ENCODE peak calls at places on chromosomes 4 and X, in nine cellular contexts. Y is foreskin keratinocyte, A is glutamatergic neuron, E is breast epithelium, U is occipital lobe, G is HEK293T, X is NCI-H2081, Q is pons, H is Karpas-422. B is an unnamed sample.

GRCh38 chr4:121788896-121789295 is 12.2 kb upstream of the EXOSC9 start:
- DNase-seq in Y (no peak), Q (no peak), H (no peak), E (no peak), G (no peak), X (no peak), U (no peak), A (no peak), B (no peak)

GRCh38 chrX:72349190-72349589 is 43.5 kb upstream of the CITED1 start:
- DNase-seq in Y (no peak), H (no peak), E (no peak), A (no peak), Q (no peak), G (no peak), X (no peak), U (no peak), B (no peak)

GRCh38 chr4:40199179-40199670 is 2.4 kb downstream of the RHOH start:
- DNase-seq in A (no peak), U (no peak), X (no peak), G (no peak), E (no peak), Q (no peak), H (peak), Y (no peak), B (peak)

GRCh38 chr4:2497931-2498330 is 29.0 kb downstream of the RNF4 start:
- DNase-seq in E (no peak), X (no peak), G (no peak), Q (peak), A (no peak), U (no peak), H (peak), Y (no peak), B (no peak)

GRCh38 chr4:83661359-83661758 is 125.5 kb downstream of the GPAT3 start:
- DNase-seq in Q (no peak), Y (no peak), E (no peak), G (no peak), H (no peak), X (no peak), A (no peak), U (no peak), B (no peak)

GRCh38 chr4:131613824-131614216 is 1535.3 kb upstream of the PCDH10 start:
- DNase-seq in Q (no peak), A (no peak), X (no peak), U (no peak), G (no peak), Y (no peak), E (no peak), H (no peak), B (no peak)

GRCh38 chr4:39124885-39125599 is 57.3 kb upstream of the WDR19 start:
- DNase-seq in E (no peak), G (no peak), Y (no peak), X (no peak), Q (no peak), U (no peak), A (no peak), H (peak), B (no peak)

GRCh38 chr4:145481164-145481941 is at the start of gene SMAD1:
- DNase-seq in E (peak), U (peak), Y (peak), A (peak), Q (peak), H (no peak), G (peak), X (peak), B (peak)

GRCh38 chrX:116204947-116205346 is 34.4 kb downstream of the AGTR2 start:
- DNase-seq in U (no peak), X (peak), Y (no peak), A (no peak), H (peak), Q (peak), E (no peak), G (peak), B (no peak)

GRCh38 chr4:183721207-183722081 is 62.4 kb downstream of the TRAPPC11 start:
- DNase-seq in H (no peak), E (no peak), Q (no peak), U (peak), Y (no peak), G (no peak), X (no peak), A (peak), B (no peak)

GRCh38 chr4:58732973-58733372 is 1622.8 kb upstream of the IGFBP7 start:
- DNase-seq in E (no peak), U (no peak), H (no peak), G (peak), Y (no peak), A (no peak), X (no peak), Q (no peak), B (no peak)

GRCh38 chr4:41448935-41449334 is 89.0 kb upstream of the LIMCH1 start:
- DNase-seq in U (no peak), A (no peak), Q (no peak), H (no peak), X (no peak), Y (no peak), G (no peak), E (no peak), B (no peak)

GRCh38 chr4:175784986-175785525 is 27.0 kb downstream of the GPM6A start:
- DNase-seq in U (no peak), Y (no peak), Q (no peak), A (no peak), H (no peak), E (no peak), G (no peak), X (no peak), B (no peak)

GRCh38 chrX:71846429-71846828 is 64.2 kb upstream of the NHSL2 start:
- DNase-seq in E (no peak), G (no peak), H (no peak), Y (no peak), Q (no peak), X (no peak), A (no peak), U (no peak), B (no peak)

GRCh38 chrX:57528670-57529255 is 63.0 kb upstream of the ZXDB start:
- DNase-seq in G (no peak), X (no peak), E (no peak), Q (no peak), A (peak), U (no peak), Y (no peak), H (peak), B (peak)

GRCh38 chrX:2474963-2475726 is 25.6 kb downstream of the DHRSX start:
- DNase-seq in A (no peak), H (no peak), Y (no peak), Q (no peak), G (no peak), E (no peak), U (no peak), X (no peak), B (no peak)

GRCh38 chrX:40189018-40189417 is 91.3 kb upstream of the BCOR start:
- DNase-seq in A (no peak), U (no peak), Q (no peak), Y (peak), H (no peak), X (no peak), E (no peak), G (no peak), B (no peak)

GRCh38 chr4:3612934-3613333 is 80.7 kb upstream of the LRPAP1 start:
- DNase-seq in U (no peak), H (no peak), E (no peak), A (no peak), Q (no peak), G (no peak), Y (no peak), X (no peak), B (no peak)

GRCh38 chrX:104254442-104255115 is at the start of gene ESX1:
- DNase-seq in H (no peak), Y (no peak), A (peak), X (no peak), G (no peak), Q (no peak), E (no peak), U (no peak), B (no peak)

GRCh38 chr4:127421418-127421817 is 211.3 kb upstream of the INTU start:
- DNase-seq in G (no peak), H (no peak), Q (no peak), U (no peak), Y (no peak), A (no peak), X (no peak), E (no peak), B (no peak)

GRCh38 chr4:87038837-87039715 is 104.3 kb downstream of the AFF1 start:
- DNase-seq in Q (peak), E (no peak), G (peak), H (no peak), A (peak), Y (peak), X (peak), U (peak), B (no peak)

GRCh38 chr4:55125763-55126541 is 557 bp upstream of the KDR start:
- DNase-seq in H (peak), A (peak), X (no peak), Y (no peak), Q (no peak), U (no peak), G (no peak), E (no peak), B (no peak)

GRCh38 chrX:150989420-150989819 is 6.3 kb downstream of the HMGB3 start:
- DNase-seq in E (no peak), A (no peak), Y (no peak), G (no peak), Q (no peak), H (no peak), X (no peak), U (no peak), B (no peak)

GRCh38 chrX:153981771-153982533 is 9.4 kb downstream of the TMEM187 start:
- DNase-seq in X (no peak), E (no peak), A (no peak), H (no peak), Y (no peak), G (no peak), U (no peak), Q (peak), B (peak)

GRCh38 chrX:139639253-139639652 is 68.7 kb downstream of the MCF2 start:
- DNase-seq in A (no peak), X (no peak), G (no peak), Q (peak), U (peak), Y (no peak), E (no peak), H (no peak), B (no peak)

GRCh38 chrX:42740456-42740855 is 37.5 kb downstream of the PPP1R2C start:
- DNase-seq in E (no peak), G (no peak), Y (no peak), H (no peak), A (no peak), U (no peak), Q (no peak), X (no peak), B (no peak)

GRCh38 chr4:76984127-76984526 is 34.6 kb downstream of the SEPTIN11 start:
- DNase-seq in Q (peak), A (no peak), X (no peak), U (no peak), G (peak), E (no peak), H (no peak), Y (no peak), B (no peak)

GRCh38 chr4:80365928-80366327 is 30.4 kb downstream of the CFAP299 start:
- DNase-seq in X (peak), E (no peak), G (peak), A (peak), H (peak), U (no peak), Y (peak), Q (peak), B (peak)

GRCh38 chrX:80430826-80431501 is 10.7 kb downstream of the TENT5D start:
- DNase-seq in H (peak), Y (no peak), U (no peak), X (no peak), Q (peak), A (no peak), E (no peak), G (peak), B (no peak)

GRCh38 chr4:140071806-140072205 is 82.2 kb downstream of the MAML3 start:
- DNase-seq in X (no peak), A (no peak), Q (no peak), G (no peak), U (no peak), H (no peak), E (no peak), Y (no peak), B (peak)

GRCh38 chr4:152273343-152273742 is 262.5 kb downstream of the FBXW7 start:
- DNase-seq in U (no peak), A (no peak), Q (no peak), H (no peak), G (no peak), E (no peak), X (no peak), Y (no peak), B (no peak)

GRCh38 chrX:12974797-12975669 is at the start of gene TMSB4X:
- DNase-seq in U (peak), E (peak), X (peak), H (peak), Y (no peak), G (peak), A (peak), Q (peak), B (peak)

GRCh38 chr4:80036949-80037348 is 36.1 kb downstream of the ANTXR2 start:
- DNase-seq in Q (peak), A (no peak), Y (no peak), X (no peak), U (no peak), H (no peak), G (no peak), E (no peak), B (peak)

GRCh38 chr4:150582101-150582565 is at the start of gene MAB21L2:
- DNase-seq in A (no peak), E (no peak), U (no peak), Y (no peak), H (no peak), X (no peak), G (no peak), Q (no peak), B (no peak)